ENCODE peak calls at places on chromosomes 13 and 19, in four cellular contexts. Z is left ventricle myocardium inferior, Y is neural progenitor cell, W is GM23248. K is an unnamed sample. For H3K4me1 and H3K27me3, the result is how much of the 10 kb centered on the place peaks cover.

GRCh38 chr13:50290186-50290585 is 274.9 kb downstream of the KCNRG start:
- DNase-seq in Z (no peak), Y (no peak), W (no peak), K (no peak)

GRCh38 chr13:94419304-94419943 is 60.1 kb downstream of the DCT start:
- DNase-seq in Z (no peak), Y (no peak), W (peak), K (no peak)

GRCh38 chr13:39451301-39451700 is 151.7 kb downstream of the LHFPL6 start:
- DNase-seq in Z (no peak), Y (no peak), W (peak), K (peak)

GRCh38 chr19:28737021-28737525 is 475.9 kb downstream of the UQCRFS1 start:
- DNase-seq in Z (no peak), Y (peak), W (peak), K (no peak)

GRCh38 chr13:78129850-78130249 is 211.2 kb upstream of the EDNRB start:
- DNase-seq in Z (no peak), Y (no peak), W (no peak), K (no peak)

GRCh38 chr19:10116866-10117616 is 2.7 kb downstream of the EIF3G start:
- DNase-seq in Z (no peak), Y (no peak), W (no peak), K (no peak)

GRCh38 chr19:23415561-23416191 is 20.4 kb upstream of the ZNF91 start:
- DNase-seq in Z (peak), Y (peak), W (peak), K (peak)

GRCh38 chr19:2084993-2085720 is 11.0 kb downstream of the MOB3A start:
- DNase-seq in Z (peak), Y (no peak), W (peak), K (no peak)

GRCh38 chr13:20772401-20773131 is 1.2 kb downstream of the EEF1AKMT1 start:
- DNase-seq in Z (no peak), Y (no peak), W (peak), K (no peak)

GRCh38 chr19:6091771-6092291 is 18.5 kb downstream of the RFX2 start:
- DNase-seq in Z (no peak), Y (no peak), W (peak), K (no peak)

GRCh38 chr19:43880483-43880882 is 53.4 kb downstream of the ZNF283 start:
- DNase-seq in Z (no peak), Y (no peak), W (no peak), K (no peak)

GRCh38 chr19:17997969-17998826 is 9.8 kb upstream of the ARRDC2 start:
- DNase-seq in Z (no peak), Y (peak), W (peak), K (no peak)

GRCh38 chr13:84651288-84651687 is 769.0 kb upstream of the SLITRK1 start:
- DNase-seq in Z (no peak), Y (no peak), W (peak), K (no peak)

GRCh38 chr13:26679411-26679810 is 81.2 kb downstream of the GPR12 start:
- DNase-seq in Z (no peak), Y (no peak), W (peak), K (no peak)

GRCh38 chr19:19642506-19643157 is 825 bp downstream of the GMIP start:
- DNase-seq in Z (no peak), Y (peak), W (peak), K (peak)

GRCh38 chr19:38990949-38991697 is 15.6 kb upstream of the FBXO17 start:
- DNase-seq in Z (no peak), Y (no peak), W (peak), K (no peak)

GRCh38 chr19:24073807-24074206 is 13.2 kb upstream of the ZNF254 start:
- DNase-seq in Z (no peak), Y (no peak), W (no peak), K (no peak)

GRCh38 chr13:52156724-52157251 is 2.6 kb downstream of the NEK3 start:
- DNase-seq in Z (no peak), Y (no peak), W (peak), K (no peak)

GRCh38 chr19:53394522-53394973 is 401 bp upstream of the ZNF765 start:
- DNase-seq in Z (peak), Y (peak), W (peak), K (no peak)

GRCh38 chr19:50368649-50369570 is 3.5 kb upstream of the NAPSA start:
- DNase-seq in Z (peak), Y (peak), W (peak), K (peak)

GRCh38 chr19:47229674-47230121 is 1.3 kb downstream of the BBC3 start:
- DNase-seq in Z (no peak), Y (no peak), W (peak), K (no peak)

GRCh38 chr13:28820099-28821051 is at the start of gene MTUS2:
- DNase-seq in Z (no peak), Y (peak), W (peak), K (peak)

GRCh38 chr19:811007-811434 is 10.7 kb downstream of the PLPPR3 start:
- DNase-seq in Z (no peak), Y (no peak), W (no peak), K (peak)

GRCh38 chr19:17869114-17869608 is 2.6 kb upstream of the SLC5A5 start:
- DNase-seq in Z (no peak), Y (no peak), W (no peak), K (no peak)

GRCh38 chr13:27203854-27204253 is 32.2 kb upstream of the USP12 start:
- DNase-seq in Z (no peak), Y (no peak), W (peak), K (no peak)

GRCh38 chr19:18379803-18380747 is 5.9 kb upstream of the GDF15 start:
- DNase-seq in Z (peak), Y (no peak), W (peak), K (no peak)

GRCh38 chr19:18574691-18575291 is 3.1 kb downstream of the UBA52 start:
- DNase-seq in Z (no peak), Y (no peak), W (no peak), K (no peak)

GRCh38 chr19:2164020-2164988 is 571 bp downstream of the DOT1L start:
- DNase-seq in Z (no peak), Y (peak), W (peak), K (no peak)

GRCh38 chr19:34316741-34317241 is 48.2 kb upstream of the GPI start:
- DNase-seq in Z (no peak), Y (no peak), W (peak), K (no peak)

GRCh38 chr19:2552859-2553258 is 76.9 kb downstream of the GADD45B start:
- DNase-seq in Z (peak), Y (no peak), W (peak), K (no peak)

GRCh38 chr19:18304496-18305312 is 18.2 kb downstream of the LSM4 start:
- DNase-seq in Z (peak), Y (peak), W (peak), K (peak)

GRCh38 chr19:28402701-28403290 is 810.2 kb downstream of the UQCRFS1 start:
- DNase-seq in Z (no peak), Y (no peak), W (no peak), K (no peak)

GRCh38 chr13:73531014-73531413 is 472.2 kb downstream of the KLF5 start:
- DNase-seq in Z (no peak), Y (no peak), W (no peak), K (no peak)

GRCh38 chr19:2768365-2769132 is 14.5 kb downstream of the SGTA start:
- DNase-seq in Z (no peak), Y (no peak), W (no peak), K (no peak)

GRCh38 chr19:50203281-50204080 is at the start of gene MYH14:
- DNase-seq in Z (peak), Y (peak), W (peak), K (peak)

GRCh38 chr13:111946214-111946613 is 120.7 kb upstream of the SOX1 start:
- DNase-seq in Z (no peak), Y (no peak), W (no peak), K (no peak)

GRCh38 chr19:31118292-31118925 is 230.8 kb downstream of the TSHZ3 start:
- DNase-seq in Z (peak), Y (peak), W (no peak), K (no peak)

GRCh38 chr19:24072720-24073119 is 14.3 kb upstream of the ZNF254 start:
- DNase-seq in Z (no peak), Y (no peak), W (no peak), K (no peak)

DNA sequence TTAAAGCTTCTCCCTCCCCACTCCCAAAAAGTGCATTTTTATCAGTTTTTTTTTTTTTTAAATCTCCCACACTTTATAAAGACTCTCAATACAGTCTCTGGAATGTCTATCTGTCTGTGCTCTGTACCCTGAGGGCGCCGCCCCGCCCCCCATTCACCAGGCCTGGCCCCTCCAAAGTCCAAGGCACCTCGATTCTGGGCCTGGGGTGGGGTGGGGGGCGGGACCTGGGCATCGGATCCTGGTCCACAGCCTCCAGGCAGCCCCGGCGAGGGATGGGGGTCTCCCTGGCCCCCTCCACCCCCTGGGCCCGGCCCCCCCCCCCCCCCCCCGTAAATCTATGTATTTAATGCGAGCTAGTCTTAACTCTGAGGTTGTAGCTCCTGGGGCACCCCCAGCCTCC is 23.3 kb downstream of the ZBTB7A start:
- DNase-seq in Z (no peak), Y (no peak), W (no peak), K (no peak)
- H3K4me1 ChIP-seq in Z (under half), Y (under half), W (under half), K (under half)

DNA sequence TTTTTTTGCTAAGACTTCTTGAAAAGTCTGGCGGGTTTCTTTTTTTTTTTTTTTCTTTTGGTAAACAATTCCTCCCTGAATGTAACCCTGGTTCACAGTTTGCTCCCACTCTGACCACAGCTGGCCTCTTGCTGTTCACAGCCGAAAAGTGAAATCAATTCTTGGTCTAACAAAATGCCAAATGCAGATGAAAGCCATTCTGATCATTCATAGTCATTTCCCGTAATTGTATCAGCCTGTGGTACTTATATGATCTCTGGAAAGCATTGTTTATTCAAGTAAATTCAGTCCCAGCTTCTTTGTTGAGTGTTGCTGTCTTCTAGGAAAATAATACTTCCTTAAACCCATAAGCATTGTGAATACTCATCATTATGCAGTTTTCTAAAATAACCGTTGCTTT is 87.5 kb downstream of the MAB21L1 start:
- DNase-seq in Z (no peak), Y (no peak), W (peak), K (peak)
- H3K4me3 ChIP-seq in Z (peak), Y (no peak), W (no peak), K (no peak)

GRCh38 chr13:113283904-113284303 is 13.1 kb upstream of the LAMP1 start:
- DNase-seq in Z (no peak), Y (no peak), W (peak), K (no peak)

GRCh38 chr13:113291129-113291528 is 5.9 kb upstream of the LAMP1 start:
- DNase-seq in Z (no peak), Y (no peak), W (no peak), K (no peak)

GRCh38 chr13:113291997-113292862 is 4.8 kb upstream of the LAMP1 start:
- DNase-seq in Z (peak), Y (peak), W (peak), K (peak)

DNA sequence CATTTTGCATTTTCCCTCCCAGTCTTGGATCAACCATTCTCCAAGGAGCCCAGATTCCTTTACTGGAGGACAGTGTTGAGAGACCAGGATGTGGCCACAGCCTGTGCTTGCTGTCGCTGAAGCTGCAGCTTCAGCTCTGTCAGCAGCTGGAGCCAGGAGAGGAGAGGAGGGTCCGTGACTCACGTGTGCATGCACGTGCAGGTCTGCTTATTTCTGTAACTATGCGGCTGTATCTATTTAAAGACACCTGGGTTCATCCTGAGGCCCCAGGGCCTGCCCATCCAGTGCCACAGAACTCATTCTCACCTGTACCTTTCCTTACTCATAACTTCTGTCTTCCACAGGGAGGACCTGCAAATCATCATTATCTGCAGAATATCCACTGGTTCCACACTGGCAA is 8.2 kb upstream of the LAMP1 start:
- DNase-seq in Z (no peak), Y (no peak), W (no peak), K (no peak)
- H3K27me3 ChIP-seq in Z (half or more), Y (half or more), W (under half), K (under half)

DNA sequence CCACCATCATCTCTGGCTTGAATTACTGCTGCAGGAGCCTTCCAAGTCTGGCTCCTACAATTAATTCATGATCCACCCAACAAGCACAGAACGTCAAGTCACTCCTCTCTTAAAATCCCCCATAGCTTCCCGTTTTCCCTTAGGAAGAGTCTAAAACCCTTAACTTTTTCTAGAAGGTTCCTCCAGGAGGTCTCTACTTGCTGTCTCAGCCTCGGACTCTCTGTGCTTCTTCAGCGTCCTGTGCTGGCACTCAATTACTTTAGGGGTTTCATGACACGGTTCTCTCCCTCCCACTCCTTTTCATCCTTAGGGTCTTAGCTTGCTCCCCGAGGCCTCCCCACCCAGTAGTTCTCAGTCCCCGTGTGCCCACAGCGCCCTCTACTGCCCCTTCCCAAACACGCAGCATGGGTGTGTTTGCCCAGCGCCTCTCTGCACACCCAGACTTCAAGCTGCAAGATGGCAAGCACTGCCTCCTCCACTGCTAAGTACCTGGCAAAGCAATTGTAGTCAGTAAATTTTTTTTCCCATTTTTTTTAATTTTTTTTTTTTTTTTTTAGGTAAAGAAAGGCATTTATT is 25.8 kb upstream of the MAP3K10 start:
- DNase-seq in Z (peak), Y (peak), W (peak), K (peak)
- H3K4me1 ChIP-seq in Z (under half), Y (under half), W (under half), K (under half)

DNA sequence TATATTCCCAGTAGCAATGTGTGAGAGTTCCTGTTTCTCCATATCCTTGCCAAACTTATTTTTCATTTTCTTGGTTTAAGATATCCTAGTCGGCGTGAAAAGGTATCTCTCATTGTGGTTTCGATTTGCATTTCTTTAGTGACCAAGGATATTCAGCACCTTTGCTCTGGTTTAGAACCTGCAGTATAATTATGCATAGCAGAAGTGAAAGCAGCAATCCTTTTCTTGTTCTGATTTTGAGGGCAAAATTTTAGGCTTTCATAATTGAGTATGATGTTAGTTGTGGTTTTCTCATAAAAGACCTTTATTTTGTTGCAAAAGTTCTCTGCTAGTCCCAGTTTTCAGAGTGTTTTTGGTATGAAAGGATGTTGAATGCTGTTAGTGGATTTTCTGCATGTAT is 491.0 kb downstream of the FGF9 start:
- DNase-seq in Z (no peak), Y (no peak), W (no peak), K (no peak)
- H3K4me3 ChIP-seq in Z (no peak), Y (no peak), W (no peak), K (no peak)

GRCh38 chr19:41457241-41457640 is 14.3 kb downstream of the ERICH4 start:
- DNase-seq in Z (no peak), Y (no peak), W (no peak), K (no peak)

GRCh38 chr19:41452584-41453275 is 9.8 kb downstream of the ERICH4 start:
- DNase-seq in Z (no peak), Y (no peak), W (no peak), K (no peak)

DNA sequence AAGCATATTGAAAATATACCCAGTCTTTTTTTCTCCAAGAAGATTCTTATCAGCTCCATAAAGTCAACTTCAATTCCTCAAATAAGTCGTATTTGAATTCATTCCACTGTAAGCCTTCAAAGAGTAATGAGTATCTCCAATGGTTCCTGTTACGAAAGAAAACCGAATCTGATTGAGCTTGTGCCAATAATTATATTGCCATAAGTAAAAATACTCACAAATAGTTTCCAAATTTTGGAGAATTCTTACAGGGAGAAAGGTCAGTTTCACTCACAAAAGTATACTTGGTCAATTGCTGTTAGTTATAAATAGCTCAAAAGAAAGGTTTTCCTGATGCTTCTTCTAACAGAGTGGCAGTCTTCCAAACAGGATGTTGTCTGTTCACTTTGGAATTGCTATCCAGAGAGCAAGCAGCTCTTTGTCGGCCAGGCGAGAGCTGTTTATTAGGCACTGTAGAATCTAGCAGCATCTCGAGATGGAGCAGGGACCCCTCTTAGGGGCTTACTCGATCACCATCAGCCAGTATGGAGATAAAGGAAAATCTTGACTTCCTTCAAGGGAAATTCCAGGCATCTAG is 13.5 kb downstream of the ERICH4 start:
- DNase-seq in Z (no peak), Y (no peak), W (peak), K (no peak)
- H3K27me3 ChIP-seq in Z (under half), Y (under half), W (under half), K (under half)

GRCh38 chr13:77013853-77014542 is 13.0 kb downstream of the FBXL3 start:
- DNase-seq in Z (no peak), Y (no peak), W (no peak), K (no peak)

GRCh38 chr13:77016888-77017623 is 9.9 kb downstream of the FBXL3 start:
- DNase-seq in Z (no peak), Y (no peak), W (no peak), K (no peak)

GRCh38 chr13:77019756-77020155 is 7.2 kb downstream of the FBXL3 start:
- DNase-seq in Z (no peak), Y (no peak), W (no peak), K (no peak)

GRCh38 chr13:77016241-77016812 is 10.6 kb downstream of the FBXL3 start:
- DNase-seq in Z (no peak), Y (no peak), W (no peak), K (no peak)

DNA sequence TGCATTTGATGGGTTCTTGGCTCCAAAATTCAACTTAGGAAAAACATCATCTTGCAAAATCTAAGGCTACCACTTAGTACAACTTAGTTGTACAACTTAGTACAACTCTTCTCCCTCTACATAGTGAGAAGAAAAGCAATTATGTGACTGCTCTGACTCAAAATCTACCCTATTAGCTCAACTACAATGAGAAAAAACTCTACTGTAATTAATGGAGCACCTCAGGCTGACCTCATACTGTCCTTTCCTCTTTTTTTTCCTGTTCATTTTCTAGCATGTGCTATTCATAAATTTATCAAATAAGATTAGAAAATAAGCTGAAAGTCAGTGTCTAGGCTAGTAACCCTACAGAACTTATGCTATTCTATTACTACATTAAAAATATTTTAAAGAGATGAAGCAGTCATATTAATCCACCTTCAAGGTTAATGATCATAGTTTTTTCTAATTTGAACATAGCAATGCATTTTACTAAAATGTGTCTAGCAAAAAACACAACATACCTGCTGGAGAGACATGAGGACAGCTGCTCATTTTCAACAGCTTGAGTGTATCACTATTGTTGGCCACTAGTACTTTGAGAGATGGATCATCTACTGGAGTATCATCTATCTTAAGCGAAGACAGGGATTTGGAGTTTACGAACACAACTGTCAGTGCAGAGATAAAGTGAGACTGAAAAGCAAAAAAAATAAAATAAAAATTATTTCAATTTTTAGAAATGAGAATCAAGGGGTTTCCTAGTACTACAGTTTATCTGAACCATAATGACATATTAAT is 11.9 kb downstream of the FBXL3 start:
- DNase-seq in Z (no peak), Y (no peak), W (no peak), K (no peak)
- H3K4me1 ChIP-seq in Z (half or more), Y (under half), W (under half), K (under half)